ENCODE peak calls at places on chromosome 18, in nine cellular contexts. Z, M, L, D, S, J, N, F and B are unnamed samples. For H3K9me3, the result is how much of the 10 kb centered on the place peaks cover.

GRCh38 chr18:63741769-63742168 is 33.4 kb upstream of the SERPINB7 start:
- DNase-seq in Z (no peak), M (peak), L (no peak), D (no peak), S (no peak), J (no peak), N (no peak), F (no peak), B (no peak)

GRCh38 chr18:77124452-77124922 is 8.1 kb downstream of the MBP start:
- DNase-seq in Z (peak), M (no peak), L (no peak), D (no peak), S (no peak), J (no peak), N (no peak), F (peak), B (no peak)

GRCh38 chr18:79712206-79712857 is 32.7 kb downstream of the CTDP1 start:
- DNase-seq in Z (no peak), M (no peak), L (no peak), D (no peak), S (no peak), J (no peak), N (no peak), F (no peak), B (no peak)

GRCh38 chr18:12455511-12455910 is 47.8 kb downstream of the PRELID3A start:
- DNase-seq in Z (no peak), M (peak), L (no peak), D (no peak), S (no peak), J (no peak), N (no peak), F (no peak), B (no peak)

GRCh38 chr18:26436176-26437031 is 111.9 kb downstream of the KCTD1 start:
- DNase-seq in Z (no peak), M (peak), L (no peak), D (no peak), S (peak), J (no peak), N (no peak), F (no peak), B (no peak)

GRCh38 chr18:25896178-25896780 is 194.1 kb downstream of the SS18 start:
- DNase-seq in Z (no peak), M (peak), L (no peak), D (no peak), S (peak), J (peak), N (no peak), F (no peak), B (no peak)

GRCh38 chr18:28189400-28190239 is 12.7 kb upstream of the CDH2 start:
- DNase-seq in Z (no peak), M (peak), L (no peak), D (no peak), S (no peak), J (peak), N (no peak), F (peak), B (no peak)

GRCh38 chr18:53610957-53611356 is 613.5 kb downstream of the MBD2 start:
- DNase-seq in Z (no peak), M (no peak), L (no peak), D (no peak), S (no peak), J (no peak), N (no peak), F (no peak), B (no peak)

GRCh38 chr18:22032392-22032961 is 136.9 kb upstream of the GATA6 start:
- DNase-seq in Z (no peak), M (peak), L (no peak), D (peak), S (peak), J (no peak), N (no peak), F (no peak), B (no peak)

GRCh38 chr18:57439617-57439975 is 4.4 kb downstream of the ONECUT2 start:
- DNase-seq in Z (no peak), M (no peak), L (peak), D (no peak), S (no peak), J (no peak), N (no peak), F (no peak), B (no peak)

GRCh38 chr18:1483386-1483785 is 578.7 kb downstream of the ADCYAP1 start:
- DNase-seq in Z (no peak), M (no peak), L (no peak), D (no peak), S (no peak), J (no peak), N (no peak), F (no peak), B (no peak)

GRCh38 chr18:29161429-29161828 is 984.5 kb upstream of the CDH2 start:
- DNase-seq in Z (no peak), M (no peak), L (no peak), D (no peak), S (no peak), J (no peak), N (no peak), F (no peak), B (no peak)

GRCh38 chr18:47594063-47594462 is 336.4 kb downstream of the SMAD2 start:
- DNase-seq in Z (no peak), M (no peak), L (no peak), D (no peak), S (no peak), J (peak), N (no peak), F (no peak), B (no peak)

GRCh38 chr18:22346342-22346967 is 71.3 kb downstream of the CTAGE1 start:
- DNase-seq in Z (no peak), M (peak), L (no peak), D (peak), S (no peak), J (no peak), N (peak), F (peak), B (no peak)

GRCh38 chr18:3983351-3983969 is 471.6 kb downstream of the DLGAP1 start:
- DNase-seq in Z (no peak), M (peak), L (no peak), D (peak), S (peak), J (no peak), N (no peak), F (no peak), B (no peak)

GRCh38 chr18:59881728-59882685 is 17.8 kb upstream of the PMAIP1 start:
- DNase-seq in Z (no peak), M (no peak), L (no peak), D (peak), S (no peak), J (no peak), N (no peak), F (peak), B (no peak)

GRCh38 chr18:8242306-8242705 is 366.9 kb upstream of the RAB12 start:
- DNase-seq in Z (no peak), M (no peak), L (no peak), D (no peak), S (no peak), J (no peak), N (no peak), F (no peak), B (no peak)

GRCh38 chr18:75846321-75846720 is 418.8 kb upstream of the SMIM21 start:
- DNase-seq in Z (no peak), M (no peak), L (no peak), D (no peak), S (no peak), J (no peak), N (no peak), F (no peak), B (no peak)

GRCh38 chr18:35968278-35968880 is 4.1 kb upstream of the RMP24 start:
- DNase-seq in Z (no peak), M (no peak), L (no peak), D (no peak), S (no peak), J (no peak), N (no peak), F (no peak), B (no peak)

GRCh38 chr18:68694316-68694715 is 20.6 kb downstream of the TMX3 start:
- DNase-seq in Z (no peak), M (no peak), L (peak), D (peak), S (no peak), J (no peak), N (peak), F (no peak), B (peak)

GRCh38 chr18:12703714-12704113 is 872 bp downstream of the PSMG2 start:
- DNase-seq in Z (no peak), M (peak), L (no peak), D (no peak), S (no peak), J (no peak), N (no peak), F (no peak), B (no peak)

GRCh38 chr18:45386256-45386655 is 229.0 kb upstream of the SLC14A2 start:
- DNase-seq in Z (no peak), M (peak), L (no peak), D (no peak), S (no peak), J (peak), N (no peak), F (no peak), B (no peak)

GRCh38 chr18:60191926-60192325 is 180.6 kb downstream of the MC4R start:
- DNase-seq in Z (no peak), M (no peak), L (no peak), D (no peak), S (no peak), J (no peak), N (no peak), F (no peak), B (no peak)

GRCh38 chr18:6660334-6660733 is 69.2 kb upstream of the ARHGAP28 start:
- DNase-seq in Z (no peak), M (peak), L (no peak), D (no peak), S (no peak), J (peak), N (no peak), F (no peak), B (no peak)

GRCh38 chr18:7388752-7389151 is 157.9 kb downstream of the LRRC30 start:
- DNase-seq in Z (no peak), M (no peak), L (no peak), D (no peak), S (no peak), J (no peak), N (no peak), F (no peak), B (no peak)

GRCh38 chr18:4450065-4450676 is 4.9 kb downstream of the DLGAP1 start:
- DNase-seq in Z (no peak), M (no peak), L (no peak), D (no peak), S (no peak), J (no peak), N (no peak), F (no peak), B (no peak)

GRCh38 chr18:69758458-69758857 is 189.2 kb downstream of the CD226 start:
- DNase-seq in Z (no peak), M (peak), L (no peak), D (no peak), S (no peak), J (no peak), N (no peak), F (no peak), B (no peak)

GRCh38 chr18:80158365-80158764 is 49.3 kb downstream of the ADNP2 start:
- DNase-seq in Z (no peak), M (no peak), L (no peak), D (no peak), S (no peak), J (no peak), N (no peak), F (no peak), B (no peak)

GRCh38 chr18:52426041-52426440 is 86.0 kb downstream of the DCC start:
- DNase-seq in Z (no peak), M (no peak), L (no peak), D (no peak), S (no peak), J (no peak), N (no peak), F (no peak), B (no peak)

GRCh38 chr18:46335551-46336059 is 231.4 kb downstream of the HAUS1 start:
- DNase-seq in Z (no peak), M (no peak), L (no peak), D (no peak), S (no peak), J (peak), N (peak), F (no peak), B (no peak)

GRCh38 chr18:73739098-73739497 is 408.5 kb downstream of the FBXO15 start:
- DNase-seq in Z (no peak), M (no peak), L (no peak), D (peak), S (no peak), J (no peak), N (no peak), F (no peak), B (no peak)

GRCh38 chr18:22277758-22278157 is 108.4 kb downstream of the GATA6 start:
- DNase-seq in Z (no peak), M (no peak), L (no peak), D (no peak), S (no peak), J (no peak), N (no peak), F (no peak), B (no peak)

GRCh38 chr18:23283933-23284430 is 148.7 kb downstream of the CABLES1 start:
- DNase-seq in Z (no peak), M (peak), L (no peak), D (peak), S (peak), J (no peak), N (no peak), F (peak), B (no peak)

GRCh38 chr18:22471546-22472131 is 53.9 kb upstream of the CTAGE1 start:
- DNase-seq in Z (no peak), M (peak), L (no peak), D (peak), S (no peak), J (no peak), N (peak), F (no peak), B (no peak)

GRCh38 chr18:33578371-33579146 is 540 bp downstream of the ASXL3 start:
- DNase-seq in Z (no peak), M (no peak), L (peak), D (peak), S (no peak), J (no peak), N (peak), F (peak), B (peak)

GRCh38 chr18:51195602-51196115 is 1.8 kb downstream of the MEX3C start:
- DNase-seq in Z (no peak), M (peak), L (no peak), D (peak), S (peak), J (peak), N (no peak), F (peak), B (no peak)

GRCh38 chr18:52001106-52001505 is 338.9 kb upstream of the DCC start:
- DNase-seq in Z (no peak), M (no peak), L (no peak), D (no peak), S (no peak), J (no peak), N (no peak), F (no peak), B (no peak)

GRCh38 chr18:32326450-32327309 is 136.8 kb downstream of the MEP1B start:
- DNase-seq in Z (no peak), M (peak), L (no peak), D (no peak), S (no peak), J (no peak), N (no peak), F (no peak), B (no peak)

GRCh38 chr18:46843372-46843771 is 73.9 kb downstream of the PIAS2 start:
- DNase-seq in Z (no peak), M (no peak), L (no peak), D (no peak), S (no peak), J (no peak), N (no peak), F (no peak), B (no peak)

GRCh38 chr18:75544051-75544481 is 116.6 kb upstream of the SMIM21 start:
- DNase-seq in Z (no peak), M (no peak), L (no peak), D (no peak), S (no peak), J (no peak), N (no peak), F (no peak), B (no peak)

GRCh38 chr18:70758780-70759179 is 469.9 kb downstream of the SOCS6 start:
- DNase-seq in Z (no peak), M (no peak), L (no peak), D (no peak), S (no peak), J (no peak), N (no peak), F (no peak), B (no peak)

DNA sequence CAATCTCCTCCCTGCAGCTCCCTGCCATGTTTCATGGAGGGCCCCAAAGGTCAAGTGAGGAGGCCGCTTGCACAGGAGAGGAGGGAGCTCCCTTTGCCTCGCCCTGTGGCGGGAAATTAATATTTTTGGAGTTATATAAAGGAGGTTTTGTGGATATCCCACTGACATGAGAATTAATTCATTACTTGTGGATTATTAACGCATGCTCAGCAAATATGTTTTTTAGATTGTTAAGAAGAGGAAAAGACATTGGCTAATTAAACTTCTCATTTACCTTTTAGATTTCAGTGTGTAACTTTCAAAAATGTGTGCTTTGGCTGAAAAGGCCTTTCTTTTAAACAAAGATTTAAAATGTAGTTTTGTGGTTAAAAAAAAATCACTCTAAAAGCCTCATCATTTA is 474.0 kb downstream of the SOCS6 start:
- DNase-seq in Z (no peak), M (no peak), L (no peak), D (no peak), S (no peak), J (no peak), N (no peak), F (no peak), B (no peak)
- H3K9me3 ChIP-seq in Z (under half), M (under half), L (under half), D (under half), S (under half), J (under half), N (under half), F (under half), B (under half)

DNA sequence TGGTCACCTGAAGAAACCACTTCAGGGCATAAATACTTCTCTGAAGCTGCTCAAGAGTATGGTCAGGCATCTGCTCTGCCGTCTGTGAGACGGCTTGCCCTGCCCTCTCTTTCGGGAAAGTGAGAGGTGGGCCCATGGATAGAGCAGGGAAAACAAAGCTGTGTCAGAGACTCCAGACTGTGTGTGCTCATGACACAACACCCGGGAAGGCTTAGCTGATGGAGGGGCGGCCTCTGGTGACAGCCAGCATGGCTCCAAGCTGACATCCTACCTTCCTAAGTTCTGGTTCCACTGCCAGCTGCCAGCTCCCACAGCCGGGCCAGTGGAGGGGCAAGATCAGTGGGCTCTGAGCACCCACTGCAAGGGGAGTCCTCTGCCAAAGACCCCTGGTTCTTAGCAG is 215.3 kb downstream of the ANKRD30B start:
- DNase-seq in Z (no peak), M (no peak), L (no peak), D (no peak), S (no peak), J (no peak), N (no peak), F (no peak), B (no peak)
- H3K9me3 ChIP-seq in Z (under half), M (under half), L (under half), D (under half), S (under half), J (under half), N (under half), F (under half), B (under half)

DNA sequence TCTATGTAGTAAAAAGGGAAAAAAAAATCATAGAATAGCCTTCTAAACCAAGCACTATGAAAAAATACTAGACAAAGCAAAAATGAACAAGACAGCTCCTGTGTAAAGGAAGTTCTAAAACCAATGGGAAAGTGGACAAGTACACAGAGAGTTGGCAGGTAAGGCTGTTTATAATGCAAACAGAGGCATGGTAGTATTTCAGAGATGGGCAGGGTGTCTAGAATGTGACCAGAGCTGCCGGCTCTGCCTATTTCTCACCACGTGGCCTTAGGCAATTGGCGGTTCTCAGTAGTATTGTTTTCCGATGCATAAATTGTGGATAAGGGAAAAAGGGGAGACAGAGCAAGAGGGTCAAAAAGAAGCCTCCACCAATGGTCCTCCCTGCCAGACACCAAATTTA is 173.6 kb downstream of the ANKRD30B start:
- DNase-seq in Z (no peak), M (no peak), L (no peak), D (no peak), S (no peak), J (no peak), N (no peak), F (no peak), B (no peak)
- H3K9me3 ChIP-seq in Z (under half), M (under half), L (under half), D (under half), S (under half), J (under half), N (under half), F (under half), B (under half)

GRCh38 chr18:55910328-55910727 is 322.3 kb upstream of the TCF4 start:
- DNase-seq in Z (no peak), M (no peak), L (no peak), D (no peak), S (no peak), J (no peak), N (no peak), F (no peak), B (no peak)

GRCh38 chr18:55912071-55912470 is 324.1 kb upstream of the TCF4 start:
- DNase-seq in Z (no peak), M (no peak), L (no peak), D (no peak), S (no peak), J (no peak), N (no peak), F (no peak), B (no peak)

GRCh38 chr18:55907352-55908045 is 319.5 kb upstream of the TCF4 start:
- DNase-seq in Z (no peak), M (peak), L (no peak), D (no peak), S (no peak), J (no peak), N (no peak), F (no peak), B (no peak)

GRCh38 chr18:55906533-55906932 is 318.5 kb upstream of the TCF4 start:
- DNase-seq in Z (no peak), M (no peak), L (no peak), D (no peak), S (no peak), J (no peak), N (no peak), F (no peak), B (no peak)

DNA sequence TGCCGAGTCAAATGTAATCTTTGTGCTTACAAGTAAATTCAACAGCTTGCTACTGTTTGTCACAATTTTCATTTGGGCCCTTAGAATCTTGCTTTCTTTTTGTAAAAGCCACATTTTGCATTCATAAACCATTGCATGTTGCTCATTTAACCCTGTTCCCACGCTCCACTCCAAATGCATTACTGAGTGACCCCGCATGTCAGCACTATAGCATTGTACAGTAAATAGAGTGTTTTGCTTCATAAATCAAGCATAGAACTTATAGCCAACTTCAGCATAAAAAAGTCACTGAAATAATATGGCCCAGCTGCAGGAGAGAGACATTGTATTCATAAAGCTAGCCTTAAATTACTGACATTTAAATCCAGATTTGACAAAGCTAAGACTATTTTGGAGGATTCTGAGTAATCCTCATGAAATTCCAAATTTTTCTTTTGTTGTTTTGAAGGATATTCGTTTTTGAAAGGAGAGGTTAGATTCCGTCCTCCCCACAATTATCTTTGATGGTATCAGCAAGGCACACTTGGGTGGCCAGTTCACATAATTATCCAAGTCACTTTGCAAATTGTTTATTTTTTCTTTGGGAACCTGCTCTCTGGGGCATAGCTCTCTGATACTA is 320.9 kb upstream of the TCF4 start:
- DNase-seq in Z (no peak), M (peak), L (no peak), D (no peak), S (no peak), J (no peak), N (no peak), F (no peak), B (no peak)
- H3K9me3 ChIP-seq in Z (under half), M (under half), L (under half), D (under half), S (under half), J (under half), N (under half), F (under half), B (under half)

GRCh38 chr18:42409005-42409404 is 454.0 kb downstream of the PIK3C3 start:
- DNase-seq in Z (no peak), M (no peak), L (no peak), D (no peak), S (no peak), J (no peak), N (no peak), F (no peak), B (no peak)
- H3K9me3 ChIP-seq in Z (under half), M (under half), L (under half), D (under half), S (under half), J (under half), N (under half), F (under half), B (under half)